ENCODE peak calls at places on chromosome 12, in nine cellular contexts. One of them, this sample, is unnamed.

GRCh38 chr12:113149361-113150150 is at the start of gene CFAP73:
- DNase-seq in adrenal gland: peak
- DNase-seq in endothelial cell: peak
- DNase-seq in dorsolateral prefrontal cortex: peak
- DNase-seq in fibroblast of mammary gland: peak
- DNase-seq in lower leg skin: peak
- DNase-seq in left lung: no peak
- DNase-seq in brain microvascular endothelial cell: peak
- DNase-seq in AG10803: peak
- DNase-seq in this sample: no peak

GRCh38 chr12:112419269-112420133 is 754 bp downstream of the PTPN11 start:
- DNase-seq in adrenal gland: peak
- DNase-seq in AG10803: peak
- DNase-seq in brain microvascular endothelial cell: peak
- DNase-seq in fibroblast of mammary gland: peak
- DNase-seq in lower leg skin: peak
- DNase-seq in left lung: no peak
- DNase-seq in dorsolateral prefrontal cortex: no peak
- DNase-seq in endothelial cell: peak
- DNase-seq in this sample: no peak

GRCh38 chr12:89552376-89552775 is 26.5 kb upstream of the POC1B start:
- DNase-seq in brain microvascular endothelial cell: no peak
- DNase-seq in AG10803: no peak
- DNase-seq in dorsolateral prefrontal cortex: no peak
- DNase-seq in endothelial cell: no peak
- DNase-seq in left lung: no peak
- DNase-seq in lower leg skin: no peak
- DNase-seq in fibroblast of mammary gland: no peak
- DNase-seq in adrenal gland: no peak
- DNase-seq in this sample: no peak

GRCh38 chr12:34405286-34406227 is 383.3 kb downstream of the ALG10 start:
- DNase-seq in fibroblast of mammary gland: no peak
- DNase-seq in brain microvascular endothelial cell: no peak
- DNase-seq in endothelial cell: peak
- DNase-seq in left lung: peak
- DNase-seq in lower leg skin: peak
- DNase-seq in adrenal gland: peak
- DNase-seq in AG10803: no peak
- DNase-seq in dorsolateral prefrontal cortex: peak
- DNase-seq in this sample: peak

GRCh38 chr12:44875954-44876553 is at the start of gene NELL2:
- DNase-seq in lower leg skin: peak
- DNase-seq in dorsolateral prefrontal cortex: peak
- DNase-seq in brain microvascular endothelial cell: no peak
- DNase-seq in fibroblast of mammary gland: peak
- DNase-seq in adrenal gland: no peak
- DNase-seq in endothelial cell: peak
- DNase-seq in left lung: peak
- DNase-seq in AG10803: peak
- DNase-seq in this sample: no peak

GRCh38 chr12:5586201-5586600 is 154.3 kb downstream of the NTF3 start:
- DNase-seq in dorsolateral prefrontal cortex: no peak
- DNase-seq in adrenal gland: no peak
- DNase-seq in left lung: no peak
- DNase-seq in brain microvascular endothelial cell: peak
- DNase-seq in AG10803: peak
- DNase-seq in lower leg skin: no peak
- DNase-seq in fibroblast of mammary gland: no peak
- DNase-seq in endothelial cell: no peak
- DNase-seq in this sample: no peak

GRCh38 chr12:132489602-132490239 is at the start of gene FBRSL1:
- DNase-seq in lower leg skin: peak
- DNase-seq in AG10803: peak
- DNase-seq in adrenal gland: peak
- DNase-seq in dorsolateral prefrontal cortex: peak
- DNase-seq in left lung: peak
- DNase-seq in brain microvascular endothelial cell: peak
- DNase-seq in fibroblast of mammary gland: peak
- DNase-seq in endothelial cell: peak
- DNase-seq in this sample: peak

GRCh38 chr12:66304296-66304915 is 2.1 kb downstream of the HELB start:
- DNase-seq in brain microvascular endothelial cell: no peak
- DNase-seq in dorsolateral prefrontal cortex: no peak
- DNase-seq in fibroblast of mammary gland: no peak
- DNase-seq in lower leg skin: no peak
- DNase-seq in adrenal gland: no peak
- DNase-seq in endothelial cell: no peak
- DNase-seq in AG10803: no peak
- DNase-seq in left lung: no peak
- DNase-seq in this sample: no peak

GRCh38 chr12:12723147-12723680 is 6.0 kb downstream of the CDKN1B start:
- DNase-seq in lower leg skin: no peak
- DNase-seq in dorsolateral prefrontal cortex: no peak
- DNase-seq in adrenal gland: no peak
- DNase-seq in fibroblast of mammary gland: no peak
- DNase-seq in left lung: no peak
- DNase-seq in brain microvascular endothelial cell: no peak
- DNase-seq in endothelial cell: no peak
- DNase-seq in AG10803: no peak
- DNase-seq in this sample: no peak

GRCh38 chr12:12722351-12723146 is 5.4 kb downstream of the CDKN1B start:
- DNase-seq in fibroblast of mammary gland: peak
- DNase-seq in AG10803: no peak
- DNase-seq in dorsolateral prefrontal cortex: no peak
- DNase-seq in lower leg skin: no peak
- DNase-seq in left lung: no peak
- DNase-seq in adrenal gland: no peak
- DNase-seq in endothelial cell: no peak
- DNase-seq in brain microvascular endothelial cell: no peak
- DNase-seq in this sample: no peak

GRCh38 chr12:12725086-12725955 is 8.2 kb downstream of the CDKN1B start:
- DNase-seq in endothelial cell: peak
- DNase-seq in brain microvascular endothelial cell: peak
- DNase-seq in adrenal gland: peak
- DNase-seq in AG10803: peak
- DNase-seq in lower leg skin: peak
- DNase-seq in left lung: peak
- DNase-seq in dorsolateral prefrontal cortex: peak
- DNase-seq in fibroblast of mammary gland: peak
- DNase-seq in this sample: peak

GRCh38 chr12:12724421-12725085 is 7.4 kb downstream of the CDKN1B start:
- DNase-seq in AG10803: no peak
- DNase-seq in left lung: peak
- DNase-seq in brain microvascular endothelial cell: no peak
- DNase-seq in endothelial cell: no peak
- DNase-seq in dorsolateral prefrontal cortex: no peak
- DNase-seq in lower leg skin: no peak
- DNase-seq in fibroblast of mammary gland: no peak
- DNase-seq in adrenal gland: peak
- DNase-seq in this sample: no peak

DNA sequence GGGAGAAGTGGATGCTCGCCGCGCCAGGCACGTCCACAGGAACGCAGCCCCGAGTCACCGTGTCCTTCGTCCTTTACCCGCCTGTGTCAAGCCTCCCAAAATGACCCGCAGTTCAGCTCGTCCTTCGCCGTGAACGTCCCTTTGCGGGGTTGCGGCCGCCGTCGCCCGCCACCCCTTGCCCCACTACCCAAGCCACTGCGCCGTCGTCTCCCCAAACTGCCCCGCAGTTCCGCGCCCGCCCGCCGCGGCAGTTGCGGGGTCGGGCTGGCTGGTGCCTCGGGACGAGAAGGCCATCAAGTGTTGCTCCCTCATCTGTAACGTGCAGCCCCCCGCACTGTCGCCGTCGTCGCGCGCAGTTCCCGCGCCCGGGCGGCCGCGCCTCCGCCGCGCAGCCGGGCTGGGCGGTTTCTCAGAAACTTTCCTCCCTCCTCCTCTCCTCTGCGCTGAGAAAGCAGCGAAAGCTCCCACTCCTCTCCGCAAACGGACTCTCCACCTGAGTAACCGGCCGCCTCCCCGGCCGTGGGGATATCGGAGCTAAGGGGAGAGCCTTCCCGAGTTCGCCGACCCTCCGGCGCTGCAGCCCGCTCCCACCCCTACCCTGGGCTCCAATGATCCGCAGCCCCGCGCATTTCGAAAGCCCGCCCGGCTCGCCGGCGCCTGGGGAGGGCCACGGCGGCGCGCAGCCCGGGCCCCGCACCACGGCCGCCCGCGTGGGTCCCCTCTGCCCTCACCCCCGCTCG is 6.7 kb downstream of the CDKN1B start:
- DNase-seq in left lung: peak
- DNase-seq in brain microvascular endothelial cell: no peak
- DNase-seq in dorsolateral prefrontal cortex: no peak
- DNase-seq in fibroblast of mammary gland: no peak
- DNase-seq in adrenal gland: peak
- DNase-seq in AG10803: peak
- DNase-seq in endothelial cell: peak
- DNase-seq in lower leg skin: no peak
- DNase-seq in this sample: peak
- TF ChIP-seq CTCF in left lung: no peak
- TF ChIP-seq CTCF in brain microvascular endothelial cell: no peak
- TF ChIP-seq CTCF in dorsolateral prefrontal cortex: no peak
- TF ChIP-seq CTCF in fibroblast of mammary gland: no peak
- TF ChIP-seq CTCF in adrenal gland: peak
- TF ChIP-seq CTCF in AG10803: no peak
- TF ChIP-seq CTCF in endothelial cell: no peak
- TF ChIP-seq CTCF in lower leg skin: no peak
- TF ChIP-seq CTCF in this sample: no peak

GRCh38 chr12:91461061-91461460 is 278.4 kb upstream of the DCN start:
- DNase-seq in AG10803: no peak
- DNase-seq in lower leg skin: no peak
- DNase-seq in adrenal gland: no peak
- DNase-seq in endothelial cell: no peak
- DNase-seq in dorsolateral prefrontal cortex: no peak
- DNase-seq in left lung: no peak
- DNase-seq in fibroblast of mammary gland: no peak
- DNase-seq in brain microvascular endothelial cell: no peak
- DNase-seq in this sample: no peak
- TF ChIP-seq CTCF in AG10803: no peak
- TF ChIP-seq CTCF in lower leg skin: no peak
- TF ChIP-seq CTCF in adrenal gland: no peak
- TF ChIP-seq CTCF in endothelial cell: no peak
- TF ChIP-seq CTCF in dorsolateral prefrontal cortex: no peak
- TF ChIP-seq CTCF in left lung: no peak
- TF ChIP-seq CTCF in fibroblast of mammary gland: no peak
- TF ChIP-seq CTCF in brain microvascular endothelial cell: no peak
- TF ChIP-seq CTCF in this sample: no peak

GRCh38 chr12:11540615-11541014 is 108.9 kb upstream of the ETV6 start:
- DNase-seq in dorsolateral prefrontal cortex: no peak
- DNase-seq in AG10803: no peak
- DNase-seq in brain microvascular endothelial cell: no peak
- DNase-seq in left lung: no peak
- DNase-seq in endothelial cell: no peak
- DNase-seq in adrenal gland: no peak
- DNase-seq in lower leg skin: no peak
- DNase-seq in fibroblast of mammary gland: no peak
- DNase-seq in this sample: no peak

GRCh38 chr12:11543513-11544168 is 105.8 kb upstream of the ETV6 start:
- DNase-seq in left lung: no peak
- DNase-seq in dorsolateral prefrontal cortex: no peak
- DNase-seq in endothelial cell: no peak
- DNase-seq in lower leg skin: no peak
- DNase-seq in adrenal gland: no peak
- DNase-seq in AG10803: no peak
- DNase-seq in fibroblast of mammary gland: no peak
- DNase-seq in brain microvascular endothelial cell: no peak
- DNase-seq in this sample: no peak

GRCh38 chr12:11540156-11540555 is 109.3 kb upstream of the ETV6 start:
- DNase-seq in fibroblast of mammary gland: no peak
- DNase-seq in AG10803: no peak
- DNase-seq in left lung: peak
- DNase-seq in endothelial cell: no peak
- DNase-seq in lower leg skin: no peak
- DNase-seq in adrenal gland: no peak
- DNase-seq in dorsolateral prefrontal cortex: no peak
- DNase-seq in brain microvascular endothelial cell: no peak
- DNase-seq in this sample: no peak

GRCh38 chr12:11542599-11542998 is 106.9 kb upstream of the ETV6 start:
- DNase-seq in adrenal gland: no peak
- DNase-seq in brain microvascular endothelial cell: no peak
- DNase-seq in fibroblast of mammary gland: no peak
- DNase-seq in left lung: no peak
- DNase-seq in dorsolateral prefrontal cortex: no peak
- DNase-seq in AG10803: no peak
- DNase-seq in endothelial cell: no peak
- DNase-seq in lower leg skin: no peak
- DNase-seq in this sample: no peak

DNA sequence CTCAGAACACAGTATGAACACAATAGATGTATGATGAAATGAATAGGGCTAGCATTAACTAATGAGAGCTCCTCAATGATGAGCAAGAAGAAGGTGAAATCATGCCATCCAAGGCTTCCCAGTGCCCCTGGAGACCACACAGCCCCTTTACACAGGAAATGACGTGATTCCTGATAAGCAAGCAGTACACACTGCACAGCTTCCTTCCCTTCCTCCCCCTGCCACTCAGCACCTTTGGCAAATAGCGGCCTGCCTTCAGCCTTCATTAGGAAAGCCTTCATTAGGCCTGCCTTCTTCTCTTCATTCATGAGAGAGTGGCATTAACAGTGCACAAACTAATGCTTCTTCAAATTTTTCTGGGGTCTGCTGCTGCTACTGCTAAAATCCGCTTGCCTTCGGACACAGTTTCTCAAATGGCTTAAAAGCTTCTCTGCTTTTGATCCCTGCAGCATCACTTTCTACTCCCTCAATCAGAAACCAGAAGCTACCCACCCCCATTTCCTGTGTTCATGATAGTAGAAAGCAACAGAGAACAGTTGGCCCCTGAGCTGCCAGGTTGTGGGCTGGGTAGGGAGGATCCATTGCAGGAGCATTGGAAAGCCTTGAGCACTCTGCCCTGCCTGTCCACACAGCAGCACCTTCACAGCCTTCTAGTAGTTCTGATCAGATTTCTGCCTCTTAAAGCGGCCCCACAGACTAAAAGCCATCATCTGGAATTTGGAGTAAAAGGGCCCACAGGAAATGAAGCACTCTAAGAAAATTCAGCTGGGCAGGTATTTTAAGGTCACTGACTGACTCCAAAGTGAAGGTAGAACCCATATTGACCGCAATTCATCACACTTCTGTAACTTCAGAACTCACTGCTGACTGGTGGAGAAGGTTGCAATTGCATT is 103.8 kb upstream of the ETV6 start:
- DNase-seq in endothelial cell: no peak
- DNase-seq in AG10803: no peak
- DNase-seq in brain microvascular endothelial cell: no peak
- DNase-seq in adrenal gland: no peak
- DNase-seq in fibroblast of mammary gland: no peak
- DNase-seq in lower leg skin: no peak
- DNase-seq in dorsolateral prefrontal cortex: no peak
- DNase-seq in left lung: no peak
- DNase-seq in this sample: no peak
- TF ChIP-seq CTCF in endothelial cell: no peak
- TF ChIP-seq CTCF in AG10803: no peak
- TF ChIP-seq CTCF in brain microvascular endothelial cell: peak
- TF ChIP-seq CTCF in adrenal gland: no peak
- TF ChIP-seq CTCF in fibroblast of mammary gland: no peak
- TF ChIP-seq CTCF in lower leg skin: no peak
- TF ChIP-seq CTCF in dorsolateral prefrontal cortex: no peak
- TF ChIP-seq CTCF in left lung: no peak
- TF ChIP-seq CTCF in this sample: no peak

DNA sequence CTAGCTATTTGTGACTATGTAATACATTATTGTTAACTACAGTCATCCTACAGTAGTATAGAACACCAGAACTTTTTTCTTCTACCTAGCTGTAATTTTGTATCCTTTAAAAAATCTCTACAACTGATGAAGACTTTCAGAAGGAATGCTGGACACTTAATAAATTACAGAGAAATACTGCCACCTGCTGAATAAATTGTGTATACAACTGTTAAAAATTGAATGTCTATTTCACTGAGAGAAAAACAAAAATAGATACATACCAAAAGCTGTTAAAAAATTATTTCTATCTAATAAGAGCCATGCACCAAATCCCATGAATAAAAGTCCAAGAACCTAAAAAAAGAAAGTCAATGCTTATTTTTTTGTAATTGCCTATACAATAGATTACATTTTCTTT is 6.6 kb downstream of the TSPAN19 start:
- DNase-seq in brain microvascular endothelial cell: no peak
- DNase-seq in lower leg skin: no peak
- DNase-seq in endothelial cell: no peak
- DNase-seq in left lung: no peak
- DNase-seq in dorsolateral prefrontal cortex: no peak
- DNase-seq in fibroblast of mammary gland: peak
- DNase-seq in adrenal gland: no peak
- DNase-seq in AG10803: peak
- DNase-seq in this sample: no peak
- TF ChIP-seq CTCF in brain microvascular endothelial cell: peak
- TF ChIP-seq CTCF in lower leg skin: no peak
- TF ChIP-seq CTCF in endothelial cell: peak
- TF ChIP-seq CTCF in left lung: peak
- TF ChIP-seq CTCF in dorsolateral prefrontal cortex: peak
- TF ChIP-seq CTCF in fibroblast of mammary gland: peak
- TF ChIP-seq CTCF in adrenal gland: peak
- TF ChIP-seq CTCF in AG10803: peak
- TF ChIP-seq CTCF in this sample: no peak

This sample was measured in activated B cell treated with CpG ODN at 0.5 μM for 24 hours.